ENCODE peak calls at places on chromosomes 13 and 19, in six cellular contexts. N is Karpas-422, G is hepatocyte, D is SK-N-SH, I is GM23248, M is PC-3. W is an unnamed sample.

GRCh38 chr19:6822311-6822670 is 49.8 kb downstream of the VAV1 start:
- DNase-seq in N (no peak), M (no peak), G (no peak), I (no peak), D (no peak), W (no peak)

GRCh38 chr13:111917086-111917485 is 149.9 kb upstream of the SOX1 start:
- DNase-seq in D (no peak), I (no peak), G (no peak), M (no peak), N (no peak), W (no peak)

GRCh38 chr13:73411067-73411809 is 352.4 kb downstream of the KLF5 start:
- DNase-seq in D (no peak), I (no peak), G (no peak), M (peak; percentile 42), N (no peak), W (no peak)

GRCh38 chr19:41784337-41785239 is 11.8 kb upstream of the CEACAM3 start:
- DNase-seq in D (no peak), M (no peak), G (no peak), I (no peak), N (no peak), W (no peak)

GRCh38 chr13:114339779-114340534 is 25.7 kb downstream of the CHAMP1 start:
- DNase-seq in D (peak; percentile 70), N (peak; percentile 85), G (no peak), M (peak; percentile 62), I (peak; percentile 74), W (peak; percentile 69)

GRCh38 chr13:94641432-94641941 is 39.8 kb downstream of the GPR180 start:
- DNase-seq in I (peak; percentile 87), M (peak; percentile 62), N (no peak), G (peak; percentile 43), D (peak; percentile 26), W (no peak)

GRCh38 chr13:53285896-53286430 is 257.4 kb downstream of the OLFM4 start:
- DNase-seq in N (no peak), M (no peak), G (no peak), I (no peak), D (no peak), W (no peak)

GRCh38 chr13:43136940-43137574 is 113.7 kb downstream of the DNAJC15 start:
- DNase-seq in D (peak; percentile 44), I (peak; percentile 7), G (peak; percentile 19), N (no peak), M (no peak), W (no peak)

GRCh38 chr13:49366841-49367240 is 77.0 kb downstream of the CAB39L start:
- DNase-seq in I (peak; percentile 25), D (no peak), G (no peak), N (no peak), M (no peak), W (no peak)

GRCh38 chr19:6790194-6791128 is 18.0 kb downstream of the VAV1 start:
- DNase-seq in I (no peak), N (peak; percentile 79), D (no peak), M (no peak), G (no peak), W (no peak)

GRCh38 chr19:10010247-10010691 is at the start of gene COL5A3:
- DNase-seq in G (no peak), I (peak; percentile 84), N (no peak), D (peak; percentile 51), M (no peak), W (no peak)

GRCh38 chr13:27522847-27523246 is 72.5 kb upstream of the MTIF3 start:
- DNase-seq in I (no peak), M (no peak), N (peak; percentile 57), D (no peak), G (no peak), W (peak; percentile 23)

GRCh38 chr13:59478908-59479307 is 684.8 kb downstream of the DIAPH3 start:
- DNase-seq in M (no peak), N (no peak), G (no peak), D (no peak), I (no peak), W (no peak)

GRCh38 chr13:27182054-27182453 is 10.4 kb upstream of the USP12 start:
- DNase-seq in M (no peak), I (no peak), G (no peak), D (no peak), N (no peak), W (no peak)

GRCh38 chr19:3556978-3557460 is 367 bp downstream of the MFSD12 start:
- DNase-seq in N (peak; percentile 70), I (peak; percentile 72), M (peak; percentile 45), G (peak; percentile 80), D (peak; percentile 74), W (peak; percentile 65)

GRCh38 chr13:20702945-20703784 is at the start of gene IL17D:
- DNase-seq in I (peak; percentile 50), N (peak; percentile 73), M (no peak), D (peak; percentile 76), G (peak; percentile 65), W (peak; percentile 57)

GRCh38 chr19:34313188-34313587 is 51.8 kb upstream of the GPI start:
- DNase-seq in G (peak; percentile 30), M (peak; percentile 13), N (no peak), I (peak; percentile 81), D (no peak), W (no peak)

GRCh38 chr13:95834134-95834765 is 157.3 kb downstream of the DNAJC3 start:
- DNase-seq in M (peak; percentile 61), N (peak; percentile 89), I (peak; percentile 70), D (peak; percentile 69), G (peak; percentile 77), W (peak; percentile 36)

GRCh38 chr19:10991076-10991475 is 30.2 kb downstream of the SMARCA4 start:
- DNase-seq in I (no peak), G (no peak), N (no peak), M (no peak), D (no peak), W (no peak)

GRCh38 chr13:49436890-49437289 is 7.0 kb downstream of the CAB39L start:
- DNase-seq in N (peak; percentile 55), G (peak; percentile 20), M (peak; percentile 38), I (peak; percentile 76), D (no peak), W (peak; percentile 40)

GRCh38 chr19:47094557-47095517 is 18.7 kb downstream of the ZC3H4 start:
- DNase-seq in M (no peak), D (no peak), N (no peak), G (peak; percentile 83), I (peak; percentile 13), W (no peak)

DNA sequence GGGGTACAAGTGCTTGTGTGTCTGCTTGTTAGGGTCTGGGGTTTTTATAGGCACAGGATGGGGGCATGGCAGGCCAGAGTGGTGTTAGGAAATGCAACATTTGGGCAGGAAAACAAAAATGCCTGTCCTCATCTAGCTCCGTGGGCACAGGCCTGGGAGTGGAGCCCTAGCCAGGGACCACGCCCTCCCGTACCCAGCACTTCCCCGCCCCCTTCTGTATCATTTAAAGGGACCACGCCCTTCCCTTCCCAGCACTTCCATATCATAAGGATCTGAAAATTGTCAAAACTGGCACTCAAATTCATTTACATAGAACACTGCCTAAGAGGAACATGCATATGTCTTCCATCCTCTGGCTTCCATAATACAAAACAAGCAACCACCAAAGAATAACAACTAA is 185.8 kb downstream of the B3GLCT start:
- DNase-seq in I (peak; percentile 4), D (no peak), N (no peak), G (no peak), M (peak; percentile 16), W (no peak)
- H3K9me2 ChIP-seq in I (no peaks in the 10 kb centered on the region), D (no peaks in the 10 kb centered on the region), N (no peaks in the 10 kb centered on the region), G (no peaks in the 10 kb centered on the region), M (no peaks in the 10 kb centered on the region), W (no peaks in the 10 kb centered on the region)

GRCh38 chr19:5655412-5655811 is 24.9 kb downstream of the MICOS13 start:
- DNase-seq in N (no peak), G (no peak), D (no peak), M (no peak), I (no peak), W (no peak)

GRCh38 chr19:5651361-5651760 is 28.5 kb downstream of the SAFB start:
- DNase-seq in I (no peak), N (no peak), M (no peak), D (no peak), G (no peak), W (no peak)

GRCh38 chr19:5652261-5652660 is 28.1 kb downstream of the MICOS13 start:
- DNase-seq in G (no peak), I (no peak), N (no peak), M (no peak), D (no peak), W (no peak)

DNA sequence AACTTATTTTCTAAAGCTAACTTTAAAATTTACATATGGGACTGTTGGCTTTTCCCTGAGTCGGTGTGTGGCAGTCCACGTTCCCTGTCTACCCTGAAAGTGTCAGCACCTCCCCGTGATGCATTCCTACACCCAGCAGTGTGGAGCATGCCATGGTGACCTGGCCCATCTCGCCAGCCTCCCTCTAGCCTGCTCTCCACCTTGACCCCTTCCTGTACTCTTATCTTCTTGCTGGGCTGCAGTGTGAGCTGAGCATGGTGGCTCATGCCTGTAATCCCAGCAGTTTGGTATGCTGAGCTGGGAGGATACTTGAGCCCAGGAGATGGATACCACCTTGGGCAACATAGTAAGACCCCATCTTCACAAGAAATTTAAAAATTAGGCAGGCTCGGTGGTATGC is 25.4 kb downstream of the MICOS13 start:
- DNase-seq in D (no peak), I (no peak), M (no peak), N (peak; percentile 19), G (no peak), W (no peak)
- H4K20me1 ChIP-seq in D (no peaks in the 10 kb centered on the region), I (no peaks in the 10 kb centered on the region), M (peaks cover 3% of the 10 kb centered on the region), N (peaks cover 4% of the 10 kb centered on the region), G (no peaks in the 10 kb centered on the region), W (peaks cover 2% of the 10 kb centered on the region)

DNA sequence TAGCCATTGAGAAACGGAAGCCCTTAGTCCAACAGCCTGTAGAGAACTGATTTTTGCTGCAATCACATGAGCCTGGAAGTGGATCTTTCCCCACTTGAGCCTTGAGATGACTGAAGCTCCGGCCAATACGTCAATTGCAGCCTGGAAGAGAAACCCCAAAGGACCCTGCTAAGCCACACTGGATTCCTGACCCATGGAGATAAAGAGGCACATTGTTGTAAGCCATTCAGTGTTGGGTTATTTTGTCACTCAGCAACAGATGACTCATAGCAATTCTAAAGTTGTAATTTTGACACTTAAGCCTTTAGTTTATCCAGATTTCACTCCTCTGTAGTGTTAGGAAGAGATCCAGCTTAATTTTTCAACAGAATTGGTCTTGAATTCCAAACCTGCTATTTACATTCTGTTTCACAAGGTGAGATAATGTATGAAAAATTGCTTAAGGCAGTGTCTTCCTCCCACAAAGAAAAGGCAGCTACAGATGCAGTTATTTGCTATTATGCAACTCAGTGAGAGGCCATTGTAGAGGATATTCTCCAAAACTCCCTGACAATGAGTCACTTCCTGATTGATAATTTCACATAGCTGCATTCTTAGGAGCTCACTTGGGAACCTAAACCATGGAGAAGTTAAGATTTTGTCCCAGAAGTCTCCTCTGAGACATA is 59.4 kb upstream of the TSHZ3 start:
- DNase-seq in M (peak; percentile 36), N (no peak), I (peak; percentile 90), G (peak; percentile 38), D (no peak), W (no peak)
- H3K9me2 ChIP-seq in M (no peaks in the 10 kb centered on the region), N (no peaks in the 10 kb centered on the region), I (no peaks in the 10 kb centered on the region), G (no peaks in the 10 kb centered on the region), D (no peaks in the 10 kb centered on the region), W (no peaks in the 10 kb centered on the region)

DNA sequence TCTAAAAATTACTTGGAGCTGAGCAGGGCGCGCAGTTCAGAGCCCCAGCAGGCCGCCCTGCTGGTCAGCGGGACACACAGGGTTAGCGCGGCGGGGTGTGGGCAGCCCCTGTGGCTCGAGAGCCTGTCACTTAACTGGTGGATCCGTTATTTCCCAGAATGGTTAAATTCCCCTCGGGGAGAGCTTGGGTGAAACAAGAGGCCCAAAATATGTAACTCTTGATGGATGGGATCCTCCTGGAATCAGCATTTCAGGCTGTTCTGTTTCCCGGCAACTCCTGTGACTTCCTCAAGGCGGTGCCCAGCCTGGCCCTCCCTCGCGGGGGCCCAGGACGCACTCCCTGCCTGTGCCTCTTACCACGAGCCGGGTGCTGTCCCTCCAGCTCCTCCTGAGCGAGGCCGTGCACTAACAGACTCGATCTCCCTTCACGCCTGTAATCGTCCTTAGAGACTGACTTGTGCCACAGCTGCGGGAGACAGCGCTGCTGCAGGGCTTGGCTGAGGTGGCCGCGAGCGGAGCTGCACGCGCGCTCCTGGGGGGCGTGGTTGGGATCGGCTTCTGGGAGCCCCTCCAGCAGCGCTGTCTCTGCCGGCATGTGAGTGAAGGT is 9.7 kb downstream of the PTBP1 start:
- DNase-seq in I (no peak), M (no peak), D (peak; percentile 44), G (no peak), N (no peak), W (no peak)
- H4K20me1 ChIP-seq in I (peaks cover 5% of the 10 kb centered on the region), M (peaks cover 61% of the 10 kb centered on the region), D (peaks cover 100% of the 10 kb centered on the region), G (peaks cover 95% of the 10 kb centered on the region), N (peaks cover 61% of the 10 kb centered on the region), W (peaks cover 10% of the 10 kb centered on the region)

W was measured in OCI-LY7.